ENCODE peak calls at places on chromosomes 3 and 15, in five cellular contexts. One of them, this sample, is unnamed.

GRCh38 chr3:194573680-194574437 is 59.4 kb downstream of the TMEM44 start:
- DNase-seq in cardiac fibroblast: peak; percentile 72
- DNase-seq in heart left ventricle: peak; percentile 54
- DNase-seq in MM.1S: peak; percentile 37
- DNase-seq in pancreas: peak; percentile 39
- DNase-seq in this sample: peak; percentile 86

GRCh38 chr15:99102332-99103235 is 2.3 kb upstream of the SYNM start:
- DNase-seq in pancreas: no peak
- DNase-seq in cardiac fibroblast: no peak
- DNase-seq in MM.1S: no peak
- DNase-seq in heart left ventricle: no peak
- DNase-seq in this sample: no peak

GRCh38 chr15:64912379-64912778 is 677 bp downstream of the ANKDD1A start:
- DNase-seq in pancreas: no peak
- DNase-seq in heart left ventricle: no peak
- DNase-seq in MM.1S: no peak
- DNase-seq in cardiac fibroblast: no peak
- DNase-seq in this sample: no peak

GRCh38 chr15:65355173-65355982 is 22.4 kb downstream of the IGDCC3 start:
- DNase-seq in cardiac fibroblast: no peak
- DNase-seq in heart left ventricle: no peak
- DNase-seq in MM.1S: no peak
- DNase-seq in pancreas: no peak
- DNase-seq in this sample: no peak

GRCh38 chr3:159451482-159451881 is 537.2 kb upstream of the IL12A start:
- DNase-seq in heart left ventricle: no peak
- DNase-seq in cardiac fibroblast: no peak
- DNase-seq in MM.1S: no peak
- DNase-seq in pancreas: no peak
- DNase-seq in this sample: no peak

GRCh38 chr3:72234394-72234793 is 449.4 kb upstream of the PROK2 start:
- DNase-seq in pancreas: no peak
- DNase-seq in MM.1S: no peak
- DNase-seq in heart left ventricle: peak; percentile 31
- DNase-seq in cardiac fibroblast: peak; percentile 70
- DNase-seq in this sample: no peak

GRCh38 chr3:31224936-31225335 is 307.8 kb upstream of the STT3B start:
- DNase-seq in MM.1S: no peak
- DNase-seq in heart left ventricle: no peak
- DNase-seq in pancreas: no peak
- DNase-seq in cardiac fibroblast: no peak
- DNase-seq in this sample: no peak

GRCh38 chr3:49634736-49635135 is 39.4 kb upstream of the APEH start:
- DNase-seq in MM.1S: no peak
- DNase-seq in pancreas: no peak
- DNase-seq in cardiac fibroblast: no peak
- DNase-seq in heart left ventricle: no peak
- DNase-seq in this sample: no peak

GRCh38 chr3:70065666-70066253 is 66.2 kb downstream of the SAMMSON start:
- DNase-seq in cardiac fibroblast: no peak
- DNase-seq in MM.1S: no peak
- DNase-seq in pancreas: no peak
- DNase-seq in heart left ventricle: no peak
- DNase-seq in this sample: no peak
- TF ChIP-seq CTCF in cardiac fibroblast: no peak
- TF ChIP-seq CTCF in MM.1S: peak; percentile 22
- TF ChIP-seq CTCF in pancreas: no peak
- TF ChIP-seq CTCF in heart left ventricle: no peak
- TF ChIP-seq CTCF in this sample: peak; percentile 23

GRCh38 chr15:92897620-92898019 is 2.5 kb upstream of the CHD2 start:
- DNase-seq in cardiac fibroblast: no peak
- DNase-seq in pancreas: no peak
- DNase-seq in MM.1S: no peak
- DNase-seq in heart left ventricle: no peak
- DNase-seq in this sample: no peak

GRCh38 chr15:92900712-92901052 is 558 bp downstream of the CHD2 start:
- DNase-seq in cardiac fibroblast: peak; percentile 40
- DNase-seq in pancreas: no peak
- DNase-seq in MM.1S: no peak
- DNase-seq in heart left ventricle: no peak
- DNase-seq in this sample: no peak

GRCh38 chr15:92899910-92900711 is at the start of gene CHD2:
- DNase-seq in MM.1S: peak; percentile 78
- DNase-seq in heart left ventricle: no peak
- DNase-seq in cardiac fibroblast: peak; percentile 91
- DNase-seq in pancreas: peak; percentile 73
- DNase-seq in this sample: peak; percentile 76

GRCh38 chr15:92901053-92901761 is 1.1 kb downstream of the CHD2 start:
- DNase-seq in heart left ventricle: no peak
- DNase-seq in pancreas: no peak
- DNase-seq in cardiac fibroblast: peak; percentile 43
- DNase-seq in MM.1S: peak; percentile 23
- DNase-seq in this sample: no peak

DNA sequence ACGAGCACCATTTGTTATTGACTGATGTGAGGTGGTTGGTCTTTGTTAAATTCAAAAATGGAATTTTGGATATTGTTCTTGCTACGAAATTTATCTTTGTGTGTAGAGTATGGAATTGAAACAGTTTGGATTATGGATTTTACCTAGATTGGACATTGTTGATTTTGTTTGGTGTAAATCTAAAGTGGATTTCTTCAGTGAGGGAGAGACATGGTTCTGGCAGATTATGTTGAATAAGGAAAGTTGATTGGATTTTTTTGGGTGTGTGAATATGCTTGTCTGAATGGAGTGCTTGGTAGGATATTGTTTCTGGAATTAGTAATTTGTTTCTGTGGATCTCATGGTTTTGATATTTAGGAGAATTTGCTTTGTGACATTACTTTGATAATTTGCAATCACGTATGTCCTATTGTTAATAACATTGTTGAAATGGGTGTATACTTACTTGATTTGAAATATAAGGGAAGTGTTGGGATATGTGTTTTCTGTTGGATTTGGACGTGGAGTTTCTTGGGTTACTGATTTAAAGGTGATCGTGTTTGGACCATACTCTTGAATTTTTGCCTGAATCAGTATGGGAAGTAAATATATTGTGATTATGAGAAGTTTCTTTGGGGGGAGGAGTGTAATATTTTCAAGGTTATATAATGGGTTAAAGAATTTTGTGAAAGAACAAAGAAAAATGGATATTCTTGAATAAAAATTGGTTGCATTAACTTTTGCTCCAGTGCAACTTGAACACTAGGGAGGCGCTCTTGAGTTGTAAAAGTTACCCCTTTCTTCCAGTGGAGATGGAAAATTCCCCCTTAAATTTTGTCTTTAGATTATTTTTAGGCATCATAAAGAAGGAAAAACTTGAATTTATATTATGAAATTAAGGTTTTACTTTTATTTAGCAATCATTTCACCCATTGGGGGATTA is 875 bp upstream of the CHD2 start:
- DNase-seq in cardiac fibroblast: peak; percentile 41
- DNase-seq in pancreas: no peak
- DNase-seq in heart left ventricle: no peak
- DNase-seq in MM.1S: peak; percentile 38
- DNase-seq in this sample: no peak
- TF ChIP-seq CTCF in cardiac fibroblast: peak; percentile 25
- TF ChIP-seq CTCF in pancreas: no peak
- TF ChIP-seq CTCF in heart left ventricle: no peak
- TF ChIP-seq CTCF in MM.1S: peak; percentile 40
- TF ChIP-seq CTCF in this sample: no peak

DNA sequence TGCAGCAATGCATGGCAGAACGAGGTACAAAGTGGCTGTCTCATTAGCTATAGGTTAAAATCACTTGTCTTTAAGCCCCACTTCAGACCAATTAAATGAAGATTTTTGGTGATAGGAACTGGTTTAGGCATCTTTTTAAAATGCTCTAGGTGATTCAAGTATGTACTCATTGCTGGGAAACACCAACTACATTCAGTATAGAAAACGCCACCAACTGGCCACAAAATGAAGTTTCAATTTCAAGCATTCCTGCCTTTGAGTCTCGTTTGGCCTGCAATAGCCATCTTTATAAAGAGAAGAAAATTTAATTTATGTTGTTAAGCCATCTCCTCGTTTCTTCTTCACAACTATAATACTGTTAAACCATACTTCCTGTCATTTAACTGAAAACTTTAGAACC is 587.9 kb downstream of the GBE1 start:
- DNase-seq in MM.1S: no peak
- DNase-seq in cardiac fibroblast: peak; percentile 25
- DNase-seq in pancreas: no peak
- DNase-seq in heart left ventricle: no peak
- DNase-seq in this sample: no peak
- TF ChIP-seq CTCF in MM.1S: peak; percentile 19
- TF ChIP-seq CTCF in cardiac fibroblast: peak; percentile 27
- TF ChIP-seq CTCF in pancreas: no peak
- TF ChIP-seq CTCF in heart left ventricle: no peak
- TF ChIP-seq CTCF in this sample: no peak

DNA sequence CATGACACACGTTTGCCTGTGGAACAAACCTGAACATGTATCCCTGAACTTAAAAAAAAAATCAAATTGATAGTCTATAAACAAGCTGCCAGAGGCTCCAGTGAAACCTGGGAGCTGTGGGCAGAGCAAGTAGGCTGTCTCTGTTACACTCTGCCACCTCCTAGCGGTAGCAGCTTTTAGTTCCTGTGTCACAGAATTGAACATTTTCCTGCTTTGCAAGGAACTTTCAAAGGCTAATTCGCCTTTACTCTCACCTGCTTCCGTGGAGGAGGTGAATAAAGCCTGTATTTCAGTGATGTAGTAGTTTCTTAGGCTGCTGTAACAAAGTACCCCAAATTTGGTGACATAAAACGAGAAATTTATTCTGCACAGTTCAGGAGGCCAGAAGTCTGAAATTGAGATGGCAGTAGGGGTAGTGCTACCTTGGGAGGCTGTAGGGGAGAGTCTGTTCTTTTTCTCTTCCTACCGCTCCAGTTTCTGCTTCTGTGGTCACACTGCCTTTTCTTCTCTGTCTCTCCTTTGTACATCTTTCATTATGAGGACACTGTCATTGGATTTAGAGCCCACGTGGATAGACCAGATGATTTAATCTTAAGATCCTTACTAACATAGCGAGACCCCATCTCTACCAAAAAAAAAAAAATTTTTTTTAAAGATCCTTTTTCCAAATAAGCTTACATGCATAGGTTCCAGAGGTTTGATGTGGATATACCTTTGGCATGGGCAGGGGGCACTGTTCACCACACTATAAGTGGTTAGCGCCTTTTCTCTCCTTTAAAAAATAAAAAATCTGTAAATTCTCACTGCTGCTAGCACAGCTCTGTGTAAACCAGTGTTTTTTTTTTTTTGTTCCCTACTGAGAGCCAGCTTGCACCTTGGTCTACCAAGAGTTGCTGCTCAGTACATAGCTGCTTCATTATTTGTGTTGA is 25.3 kb downstream of the FBXO22 start:
- DNase-seq in MM.1S: peak; percentile 74
- DNase-seq in heart left ventricle: no peak
- DNase-seq in cardiac fibroblast: peak; percentile 40
- DNase-seq in pancreas: peak; percentile 27
- DNase-seq in this sample: no peak
- TF ChIP-seq CTCF in MM.1S: peak; percentile 77
- TF ChIP-seq CTCF in heart left ventricle: no peak
- TF ChIP-seq CTCF in cardiac fibroblast: peak; percentile 50
- TF ChIP-seq CTCF in pancreas: no peak
- TF ChIP-seq CTCF in this sample: no peak